ENCODE peak calls at places on chromosomes 5 and 9, in four cellular contexts. A is sigmoid colon, L is brain microvascular endothelial cell, G is right atrium auricular region. R is an unnamed sample.

GRCh38 chr9:106478312-106479099 is 384.5 kb upstream of the ZNF462 start:
- DNase-seq in A (no peak), L (no peak), G (no peak), R (no peak)

GRCh38 chr5:108311682-108312081 is 70.2 kb downstream of the FBXL17 start:
- DNase-seq in A (no peak), G (no peak), L (no peak), R (no peak)

GRCh38 chr5:15525679-15526275 is 25.8 kb downstream of the FBXL7 start:
- DNase-seq in A (no peak), L (peak; percentile 45), G (no peak), R (peak; percentile 60)

GRCh38 chr9:2291980-2292704 is 277.0 kb downstream of the SMARCA2 start:
- DNase-seq in A (no peak), G (no peak), L (no peak), R (peak; percentile 95)

GRCh38 chr5:142746532-142746931 is 23.6 kb upstream of the ARHGAP26 start:
- DNase-seq in A (no peak), G (no peak), L (no peak), R (no peak)

GRCh38 chr5:1744393-1745189 is 55.0 kb downstream of the MRPL36 start:
- DNase-seq in G (no peak), L (no peak), A (peak; percentile 50), R (no peak)

GRCh38 chr9:126122901-126123616 is 203.6 kb upstream of the MVB12B start:
- DNase-seq in G (peak; percentile 38), A (no peak), L (no peak), R (no peak)

GRCh38 chr9:109422641-109423040 is 75.5 kb downstream of the PTPN3 start:
- DNase-seq in L (no peak), A (no peak), G (no peak), R (no peak)

GRCh38 chr9:34984049-34984448 is 5.5 kb upstream of the DNAJB5 start:
- DNase-seq in A (no peak), G (no peak), L (no peak), R (no peak)

GRCh38 chr5:15463231-15463630 is 36.7 kb upstream of the FBXL7 start:
- DNase-seq in A (no peak), L (peak; percentile 13), G (no peak), R (peak; percentile 29)

GRCh38 chr5:135162661-135163265 is 128.7 kb upstream of the PITX1 start:
- DNase-seq in G (peak; percentile 47), L (no peak), A (no peak), R (no peak)

GRCh38 chr5:170265527-170265926 is 32.0 kb downstream of the LCP2 start:
- DNase-seq in G (no peak), A (peak; percentile 86), L (no peak), R (no peak)

GRCh38 chr9:73845954-73846690 is 651.0 kb upstream of the RORB start:
- DNase-seq in L (no peak), G (no peak), A (no peak), R (no peak)

GRCh38 chr5:143679777-143680176 is 132.2 kb upstream of the HMHB1 start:
- DNase-seq in A (no peak), L (peak; percentile 63), G (no peak), R (peak; percentile 38)

GRCh38 chr9:110753734-110754231 is 85.2 kb downstream of the MUSK start:
- DNase-seq in G (no peak), A (no peak), L (no peak), R (peak; percentile 77)

GRCh38 chr5:116751684-116752083 is 177.1 kb upstream of the SEMA6A start:
- DNase-seq in A (no peak), G (no peak), L (no peak), R (no peak)

GRCh38 chr9:135468866-135469521 is 10.6 kb upstream of the PPP1R26 start:
- DNase-seq in G (no peak), L (peak; percentile 34), A (no peak), R (peak; percentile 24)

GRCh38 chr9:134029248-134030226 is 4.3 kb downstream of the BRD3OS start:
- DNase-seq in G (no peak), L (no peak), A (peak; percentile 52), R (no peak)

GRCh38 chr9:74499111-74499601 is 2.0 kb downstream of the RORB start:
- DNase-seq in G (no peak), A (no peak), L (no peak), R (no peak)

GRCh38 chr5:1552469-1553255 is 28.9 kb upstream of the LPCAT1 start:
- DNase-seq in G (peak; percentile 70), L (no peak), A (peak; percentile 85), R (no peak)

GRCh38 chr5:43231977-43232376 is 40.0 kb downstream of the NIM1K start:
- DNase-seq in G (no peak), L (peak; percentile 4), A (no peak), R (peak; percentile 15)

GRCh38 chr5:177546262-177546741 is 8.1 kb downstream of the FAM193B start:
- DNase-seq in G (peak; percentile 76), L (peak; percentile 94), A (peak; percentile 86), R (peak; percentile 100)

GRCh38 chr5:127446626-127447025 is 70.8 kb upstream of the PRRC1 start:
- DNase-seq in L (no peak), G (no peak), A (no peak), R (no peak)

GRCh38 chr5:127439544-127440096 is 77.8 kb upstream of the PRRC1 start:
- DNase-seq in G (no peak), A (no peak), L (no peak), R (no peak)

GRCh38 chr5:127440831-127441230 is 76.6 kb upstream of the PRRC1 start:
- DNase-seq in G (no peak), L (peak; percentile 40), A (no peak), R (no peak)

GRCh38 chr5:127447822-127448221 is 69.6 kb upstream of the PRRC1 start:
- DNase-seq in L (peak; percentile 75), A (no peak), G (no peak), R (no peak)

DNA sequence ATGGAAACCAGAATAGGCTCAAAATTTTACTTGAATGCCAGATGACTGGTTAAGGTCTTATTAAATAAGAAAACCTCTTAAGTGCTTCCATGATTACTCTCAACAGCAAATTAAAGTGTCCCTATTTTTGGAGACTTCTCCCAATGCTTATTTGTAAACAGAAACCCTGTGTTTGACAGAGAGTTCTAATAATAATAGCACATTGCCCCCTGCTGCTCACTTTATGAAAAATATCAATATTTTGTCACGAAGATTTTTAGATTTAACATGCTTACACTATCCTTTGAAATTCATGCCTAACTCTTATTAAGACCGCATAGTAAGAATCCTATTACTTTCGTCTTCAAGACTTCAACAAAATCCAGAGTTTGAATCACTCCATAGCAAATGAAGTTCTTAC is 75.4 kb upstream of the PRRC1 start:
- DNase-seq in A (no peak), L (no peak), G (no peak), R (peak; percentile 7)
- TF ChIP-seq CTCF in A (no peak), L (no peak), G (peak; percentile 23), R (no peak)

GRCh38 chr5:140870221-140871201 is 1.8 kb downstream of the PCDHA11 start:
- DNase-seq in L (no peak), G (no peak), A (no peak), R (no peak)

GRCh38 chr5:140869555-140869886 is 764 bp downstream of the PCDHA11 start:
- DNase-seq in L (no peak), A (no peak), G (no peak), R (peak; percentile 18)

DNA sequence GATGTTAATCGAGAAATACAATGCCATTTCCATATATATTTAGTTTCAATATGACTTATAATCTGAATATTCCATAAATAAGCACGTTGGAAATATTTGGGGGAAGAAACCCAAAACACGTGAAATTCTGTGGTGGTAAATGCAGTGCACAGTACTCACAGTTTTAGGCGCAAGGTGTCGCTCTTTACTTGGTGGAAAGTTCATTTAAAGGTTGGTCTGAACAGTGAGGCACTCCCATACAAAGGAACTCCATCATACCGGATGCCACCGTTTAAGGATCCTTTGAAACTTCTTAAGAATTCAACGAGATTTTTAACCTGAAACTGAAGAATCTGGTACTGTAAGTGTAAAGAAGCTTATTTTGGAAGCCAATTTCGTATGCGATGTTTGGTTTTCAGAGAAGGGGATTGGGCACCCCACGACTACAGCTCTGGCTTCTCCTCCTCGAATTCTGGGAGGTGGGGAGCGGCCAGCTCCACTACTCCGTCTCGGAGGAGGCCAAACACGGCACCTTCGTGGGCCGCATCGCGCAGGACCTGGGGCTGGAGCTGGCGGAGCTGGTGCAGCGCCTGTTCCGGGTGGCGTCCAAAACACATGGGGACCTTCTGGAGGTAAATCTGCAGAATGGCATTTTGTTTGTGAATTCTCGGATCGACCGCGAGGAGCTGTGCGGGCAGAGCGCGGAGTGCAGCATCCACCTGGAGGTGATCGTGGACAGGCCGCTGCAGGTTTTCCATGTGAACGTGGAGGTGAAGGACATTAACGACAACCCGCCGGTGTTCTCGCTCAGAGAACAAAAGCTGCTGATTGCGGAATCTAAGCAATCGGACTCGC is at the start of gene PCDHA11:
- DNase-seq in L (no peak), A (no peak), G (no peak), R (peak; percentile 29)
- H3K4me3 ChIP-seq in L (no peak within 1 kb of the TSS), A (no peak within 1 kb of the TSS), G (no peak within 1 kb of the TSS), R (no peak within 1 kb of the TSS)

GRCh38 chr5:157280511-157280910 is 14.6 kb downstream of the CYFIP2 start:
- DNase-seq in L (no peak), A (no peak), G (no peak), R (no peak)

GRCh38 chr5:157280927-157281326 is 15.0 kb downstream of the CYFIP2 start:
- DNase-seq in L (peak; percentile 22), G (no peak), A (no peak), R (peak; percentile 77)

GRCh38 chr5:157282150-157282549 is 16.2 kb downstream of the CYFIP2 start:
- DNase-seq in A (no peak), L (no peak), G (peak; percentile 44), R (no peak)

GRCh38 chr5:157278319-157279037 is 12.6 kb downstream of the CYFIP2 start:
- DNase-seq in G (no peak), A (no peak), L (no peak), R (no peak)

GRCh38 chr5:157279605-157280239 is 13.8 kb downstream of the CYFIP2 start:
- DNase-seq in L (no peak), G (peak; percentile 4), A (no peak), R (no peak)
- H3K36me3 ChIP-seq in L (no peaks in the 10 kb centered on the region), G (no peaks in the 10 kb centered on the region), A (no peaks in the 10 kb centered on the region), R (no peaks in the 10 kb centered on the region)

DNA sequence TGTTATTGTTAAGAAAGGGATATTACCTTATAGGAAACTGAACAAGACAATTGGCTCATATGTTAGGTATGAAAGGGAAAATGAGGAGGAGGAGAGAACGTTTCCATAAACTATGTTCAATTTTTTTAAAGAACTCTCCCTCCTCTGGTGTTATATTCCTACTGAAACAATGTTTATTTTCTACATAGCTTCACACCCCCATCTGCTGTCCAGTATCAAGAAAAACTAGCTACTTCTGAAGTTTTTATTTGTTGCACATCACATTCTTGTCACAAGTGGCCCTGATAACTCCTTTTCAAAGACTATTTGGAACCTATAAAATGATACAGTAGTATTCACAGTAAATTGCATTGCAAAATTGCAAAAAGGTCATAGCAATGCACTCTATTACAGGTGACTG is 223.4 kb upstream of the FAM174A start:
- DNase-seq in G (no peak), A (no peak), L (no peak), R (no peak)
- TF ChIP-seq CTCF in G (no peak), A (no peak), L (no peak), R (no peak)

DNA sequence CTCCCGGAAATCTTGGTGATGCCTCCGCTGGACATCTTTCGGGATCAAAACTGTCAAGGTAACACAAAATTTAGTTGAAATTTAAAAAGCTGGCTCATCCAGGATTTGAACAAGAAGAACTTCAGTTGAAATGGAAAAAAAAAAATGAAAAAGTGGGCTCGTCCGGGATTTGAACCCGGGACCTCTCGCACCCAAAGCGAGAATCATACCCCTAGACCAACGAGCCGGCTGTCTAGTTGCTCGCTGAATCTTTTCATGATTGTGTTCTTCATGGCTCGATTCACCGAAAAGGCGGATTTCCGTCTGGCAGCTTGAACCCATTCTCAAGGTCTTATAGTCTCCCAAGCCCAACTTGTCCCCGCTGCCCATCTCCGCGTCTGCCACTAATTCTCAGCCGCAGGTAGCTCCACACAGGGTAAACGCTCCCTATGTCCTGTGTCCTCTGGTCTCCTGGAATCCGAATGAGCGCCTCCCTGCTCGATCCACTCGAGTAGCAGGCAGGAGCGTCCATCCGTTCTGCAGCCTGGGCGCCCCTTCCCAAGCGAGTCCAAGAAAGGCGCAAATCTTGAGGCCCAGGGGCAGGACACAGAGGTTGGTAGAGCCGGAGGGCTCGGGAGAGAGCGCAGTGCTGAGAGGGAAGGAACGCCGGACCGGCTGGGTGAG is 16.2 kb downstream of the TRIM7 start:
- DNase-seq in A (peak; percentile 92), L (peak; percentile 71), G (peak; percentile 91), R (peak; percentile 65)
- H3K4me3 ChIP-seq in A (peak overlapping the region; percentile 65), L (peak overlapping the region; percentile 86), G (peak overlapping the region; percentile 66), R (peak overlapping the region; percentile 81)

R was measured in bronchial epithelial cell.